ENCODE peak calls at places on chromosome 22, in nine cellular contexts. One of them, this sample, is unnamed.

GRCh38 chr22:42994917-42995562 is 19.9 kb downstream of the PACSIN2 start:
- DNase-seq in lower lobe of right lung: peak
- DNase-seq in upper lobe of right lung: no peak
- DNase-seq in AG04450: peak
- DNase-seq in lung: peak
- DNase-seq in body of pancreas: peak
- DNase-seq in fibroblast of lung: peak
- DNase-seq in transverse colon: peak
- DNase-seq in HCT116: no peak
- DNase-seq in this sample: peak

GRCh38 chr22:31618057-31618456 is 44.0 kb downstream of the PISD start:
- DNase-seq in body of pancreas: no peak
- DNase-seq in lower lobe of right lung: no peak
- DNase-seq in transverse colon: no peak
- DNase-seq in fibroblast of lung: no peak
- DNase-seq in AG04450: no peak
- DNase-seq in upper lobe of right lung: no peak
- DNase-seq in HCT116: no peak
- DNase-seq in lung: no peak
- DNase-seq in this sample: no peak

GRCh38 chr22:50626314-50626855 is 1.6 kb downstream of the ARSA start:
- DNase-seq in HCT116: no peak
- DNase-seq in AG04450: no peak
- DNase-seq in body of pancreas: no peak
- DNase-seq in upper lobe of right lung: peak
- DNase-seq in transverse colon: no peak
- DNase-seq in fibroblast of lung: no peak
- DNase-seq in lower lobe of right lung: no peak
- DNase-seq in lung: no peak
- DNase-seq in this sample: peak

GRCh38 chr22:43889366-43890253 is 2.2 kb downstream of the PNPLA5 start:
- DNase-seq in upper lobe of right lung: peak
- DNase-seq in HCT116: no peak
- DNase-seq in lower lobe of right lung: no peak
- DNase-seq in body of pancreas: no peak
- DNase-seq in fibroblast of lung: peak
- DNase-seq in transverse colon: no peak
- DNase-seq in AG04450: no peak
- DNase-seq in lung: no peak
- DNase-seq in this sample: no peak

GRCh38 chr22:21099578-21099977 is 53.8 kb downstream of the LRRC74B start:
- DNase-seq in body of pancreas: no peak
- DNase-seq in AG04450: no peak
- DNase-seq in fibroblast of lung: no peak
- DNase-seq in lung: no peak
- DNase-seq in lower lobe of right lung: no peak
- DNase-seq in transverse colon: no peak
- DNase-seq in HCT116: no peak
- DNase-seq in upper lobe of right lung: no peak
- DNase-seq in this sample: no peak

GRCh38 chr22:30422481-30423295 is 2.9 kb upstream of the MTFP1 start:
- DNase-seq in body of pancreas: peak
- DNase-seq in lung: peak
- DNase-seq in transverse colon: peak
- DNase-seq in upper lobe of right lung: peak
- DNase-seq in HCT116: peak
- DNase-seq in lower lobe of right lung: peak
- DNase-seq in AG04450: peak
- DNase-seq in fibroblast of lung: peak
- DNase-seq in this sample: peak

GRCh38 chr22:31300896-31301295 is 8.6 kb upstream of the PIK3IP1 start:
- DNase-seq in fibroblast of lung: no peak
- DNase-seq in upper lobe of right lung: no peak
- DNase-seq in transverse colon: no peak
- DNase-seq in lower lobe of right lung: no peak
- DNase-seq in body of pancreas: no peak
- DNase-seq in HCT116: no peak
- DNase-seq in lung: no peak
- DNase-seq in AG04450: no peak
- DNase-seq in this sample: no peak

GRCh38 chr22:18970180-18970947 is 34.3 kb upstream of the PRODH start:
- DNase-seq in lung: no peak
- DNase-seq in upper lobe of right lung: peak
- DNase-seq in transverse colon: no peak
- DNase-seq in AG04450: no peak
- DNase-seq in lower lobe of right lung: no peak
- DNase-seq in fibroblast of lung: no peak
- DNase-seq in HCT116: no peak
- DNase-seq in body of pancreas: peak
- DNase-seq in this sample: no peak

GRCh38 chr22:38881464-38881871 is 9.5 kb upstream of the CBX6 start:
- DNase-seq in lower lobe of right lung: no peak
- DNase-seq in transverse colon: peak
- DNase-seq in lung: peak
- DNase-seq in body of pancreas: peak
- DNase-seq in fibroblast of lung: peak
- DNase-seq in AG04450: peak
- DNase-seq in upper lobe of right lung: no peak
- DNase-seq in HCT116: no peak
- DNase-seq in this sample: peak

GRCh38 chr22:38882480-38882879 is 10.5 kb upstream of the CBX6 start:
- DNase-seq in body of pancreas: peak
- DNase-seq in HCT116: no peak
- DNase-seq in AG04450: no peak
- DNase-seq in upper lobe of right lung: no peak
- DNase-seq in lung: no peak
- DNase-seq in lower lobe of right lung: no peak
- DNase-seq in fibroblast of lung: peak
- DNase-seq in transverse colon: no peak
- DNase-seq in this sample: no peak

GRCh38 chr22:38879961-38880360 is 7.9 kb upstream of the CBX6 start:
- DNase-seq in lower lobe of right lung: no peak
- DNase-seq in transverse colon: no peak
- DNase-seq in body of pancreas: no peak
- DNase-seq in upper lobe of right lung: no peak
- DNase-seq in fibroblast of lung: no peak
- DNase-seq in HCT116: no peak
- DNase-seq in lung: no peak
- DNase-seq in AG04450: no peak
- DNase-seq in this sample: no peak

GRCh38 chr22:38881997-38882396 is 10.0 kb upstream of the CBX6 start:
- DNase-seq in AG04450: no peak
- DNase-seq in body of pancreas: no peak
- DNase-seq in lower lobe of right lung: no peak
- DNase-seq in HCT116: no peak
- DNase-seq in transverse colon: no peak
- DNase-seq in lung: no peak
- DNase-seq in upper lobe of right lung: no peak
- DNase-seq in fibroblast of lung: no peak
- DNase-seq in this sample: no peak

DNA sequence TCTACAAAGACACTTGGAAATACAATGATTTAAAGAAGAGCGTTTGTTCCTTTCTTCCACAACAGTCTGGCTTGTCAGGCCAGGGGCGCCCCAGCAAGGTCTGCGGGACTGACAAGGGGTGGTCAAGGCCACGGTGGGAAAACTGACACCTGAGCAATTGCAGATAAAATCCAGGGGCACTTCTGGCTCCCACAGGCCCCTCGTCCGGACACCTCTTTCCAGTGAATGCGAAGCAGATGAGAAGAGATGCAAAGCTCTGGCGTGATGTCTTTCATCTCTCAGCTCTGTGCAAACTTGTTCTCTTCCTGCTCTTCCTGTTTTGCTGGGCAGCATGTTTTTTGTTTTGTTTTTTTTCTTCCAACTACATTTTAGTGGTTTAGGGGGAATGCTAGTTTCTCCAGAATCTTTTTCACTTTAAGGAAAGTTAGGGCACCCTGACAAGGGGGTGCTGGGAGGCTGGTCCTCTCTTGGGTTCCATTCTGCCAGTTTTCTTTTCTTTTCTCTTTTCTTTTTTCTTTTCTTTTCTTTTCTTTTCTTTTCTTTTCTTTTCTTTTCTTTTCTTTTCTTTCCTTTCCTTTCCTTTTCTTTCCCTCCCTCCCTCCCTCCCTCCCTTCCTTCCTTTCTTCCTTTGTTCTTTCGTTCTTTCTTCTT is 11.1 kb upstream of the CBX6 start:
- DNase-seq in body of pancreas: peak
- DNase-seq in transverse colon: no peak
- DNase-seq in HCT116: no peak
- DNase-seq in lung: no peak
- DNase-seq in upper lobe of right lung: peak
- DNase-seq in AG04450: no peak
- DNase-seq in lower lobe of right lung: no peak
- DNase-seq in fibroblast of lung: no peak
- DNase-seq in this sample: no peak
- H3K27ac ChIP-seq in body of pancreas: peak
- H3K27ac ChIP-seq in transverse colon: peak
- H3K27ac ChIP-seq in HCT116: no peak
- H3K27ac ChIP-seq in lung: no peak
- H3K27ac ChIP-seq in upper lobe of right lung: no peak
- H3K27ac ChIP-seq in AG04450: no peak
- H3K27ac ChIP-seq in lower lobe of right lung: peak
- H3K27ac ChIP-seq in fibroblast of lung: no peak
- H3K27ac ChIP-seq in this sample: peak

GRCh38 chr22:29215012-29215860 is 9.5 kb downstream of the EMID1 start:
- DNase-seq in upper lobe of right lung: no peak
- DNase-seq in HCT116: no peak
- DNase-seq in lung: no peak
- DNase-seq in transverse colon: no peak
- DNase-seq in AG04450: no peak
- DNase-seq in lower lobe of right lung: no peak
- DNase-seq in body of pancreas: no peak
- DNase-seq in fibroblast of lung: no peak
- DNase-seq in this sample: no peak

GRCh38 chr22:29217827-29218757 is 12.4 kb downstream of the EMID1 start:
- DNase-seq in fibroblast of lung: no peak
- DNase-seq in HCT116: no peak
- DNase-seq in transverse colon: no peak
- DNase-seq in AG04450: no peak
- DNase-seq in lung: no peak
- DNase-seq in upper lobe of right lung: no peak
- DNase-seq in body of pancreas: no peak
- DNase-seq in lower lobe of right lung: no peak
- DNase-seq in this sample: no peak

GRCh38 chr22:29216011-29216872 is 10.5 kb downstream of the EMID1 start:
- DNase-seq in AG04450: no peak
- DNase-seq in lung: no peak
- DNase-seq in fibroblast of lung: no peak
- DNase-seq in transverse colon: no peak
- DNase-seq in upper lobe of right lung: no peak
- DNase-seq in lower lobe of right lung: no peak
- DNase-seq in body of pancreas: no peak
- DNase-seq in HCT116: no peak
- DNase-seq in this sample: no peak

GRCh38 chr22:29218758-29219408 is 13.2 kb downstream of the EMID1 start:
- DNase-seq in HCT116: no peak
- DNase-seq in transverse colon: no peak
- DNase-seq in lower lobe of right lung: no peak
- DNase-seq in body of pancreas: no peak
- DNase-seq in lung: no peak
- DNase-seq in fibroblast of lung: no peak
- DNase-seq in upper lobe of right lung: no peak
- DNase-seq in AG04450: no peak
- DNase-seq in this sample: no peak

GRCh38 chr22:29216873-29217666 is 11.4 kb downstream of the EMID1 start:
- DNase-seq in HCT116: no peak
- DNase-seq in lung: no peak
- DNase-seq in AG04450: peak
- DNase-seq in lower lobe of right lung: no peak
- DNase-seq in fibroblast of lung: no peak
- DNase-seq in body of pancreas: peak
- DNase-seq in transverse colon: no peak
- DNase-seq in upper lobe of right lung: no peak
- DNase-seq in this sample: no peak
- H3K27ac ChIP-seq in HCT116: no peak
- H3K27ac ChIP-seq in lung: no peak
- H3K27ac ChIP-seq in AG04450: no peak
- H3K27ac ChIP-seq in lower lobe of right lung: no peak
- H3K27ac ChIP-seq in fibroblast of lung: no peak
- H3K27ac ChIP-seq in body of pancreas: peak
- H3K27ac ChIP-seq in transverse colon: no peak
- H3K27ac ChIP-seq in upper lobe of right lung: peak
- H3K27ac ChIP-seq in this sample: no peak

GRCh38 chr22:27151407-27151806 is 494.0 kb downstream of the MIAT start:
- DNase-seq in fibroblast of lung: no peak
- DNase-seq in lung: no peak
- DNase-seq in AG04450: no peak
- DNase-seq in lower lobe of right lung: no peak
- DNase-seq in HCT116: no peak
- DNase-seq in upper lobe of right lung: no peak
- DNase-seq in transverse colon: no peak
- DNase-seq in body of pancreas: no peak
- DNase-seq in this sample: no peak

GRCh38 chr22:27148886-27149470 is 491.6 kb downstream of the MIAT start:
- DNase-seq in body of pancreas: no peak
- DNase-seq in fibroblast of lung: no peak
- DNase-seq in transverse colon: no peak
- DNase-seq in lung: no peak
- DNase-seq in AG04450: no peak
- DNase-seq in upper lobe of right lung: no peak
- DNase-seq in lower lobe of right lung: no peak
- DNase-seq in HCT116: no peak
- DNase-seq in this sample: no peak

GRCh38 chr22:27148025-27148424 is 490.6 kb downstream of the MIAT start:
- DNase-seq in body of pancreas: no peak
- DNase-seq in HCT116: no peak
- DNase-seq in AG04450: no peak
- DNase-seq in lung: no peak
- DNase-seq in lower lobe of right lung: no peak
- DNase-seq in fibroblast of lung: no peak
- DNase-seq in upper lobe of right lung: no peak
- DNase-seq in transverse colon: no peak
- DNase-seq in this sample: no peak

GRCh38 chr22:27150530-27150909 is 493.1 kb downstream of the MIAT start:
- DNase-seq in HCT116: no peak
- DNase-seq in fibroblast of lung: no peak
- DNase-seq in lower lobe of right lung: no peak
- DNase-seq in body of pancreas: no peak
- DNase-seq in lung: no peak
- DNase-seq in AG04450: no peak
- DNase-seq in transverse colon: no peak
- DNase-seq in upper lobe of right lung: no peak
- DNase-seq in this sample: no peak

DNA sequence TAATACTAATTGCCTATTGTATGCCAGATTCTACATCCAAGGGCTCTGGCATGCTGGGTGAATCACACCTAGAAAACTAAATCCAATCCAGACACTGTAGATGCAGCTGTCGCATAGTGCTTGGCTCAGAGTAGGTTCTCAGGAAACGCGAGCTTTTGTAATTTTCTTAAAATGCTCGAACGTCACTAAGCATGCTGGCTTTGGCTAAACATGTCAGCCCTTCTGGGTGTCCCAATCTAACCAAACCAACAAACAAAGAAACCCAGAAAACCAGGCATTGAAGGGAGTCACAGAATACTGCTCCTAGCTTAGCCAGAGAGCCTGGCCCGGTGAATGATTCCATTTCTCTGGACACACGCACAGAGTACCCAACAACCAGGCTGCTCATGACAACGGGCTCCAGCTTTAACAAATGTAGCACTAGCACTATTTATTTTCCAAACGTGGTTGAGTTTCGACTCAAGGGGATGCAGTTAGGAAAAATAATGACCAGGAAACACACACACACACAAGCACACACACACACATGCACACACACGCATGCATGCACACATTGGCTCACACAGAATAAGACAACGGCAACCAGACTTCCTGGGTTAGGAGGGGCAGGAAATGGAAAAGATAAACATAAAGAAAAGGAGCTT is 492.6 kb downstream of the MIAT start:
- DNase-seq in lung: no peak
- DNase-seq in body of pancreas: no peak
- DNase-seq in HCT116: no peak
- DNase-seq in upper lobe of right lung: no peak
- DNase-seq in lower lobe of right lung: no peak
- DNase-seq in AG04450: no peak
- DNase-seq in transverse colon: no peak
- DNase-seq in fibroblast of lung: no peak
- DNase-seq in this sample: no peak
- H3K27ac ChIP-seq in lung: no peak
- H3K27ac ChIP-seq in body of pancreas: no peak
- H3K27ac ChIP-seq in HCT116: no peak
- H3K27ac ChIP-seq in upper lobe of right lung: no peak
- H3K27ac ChIP-seq in lower lobe of right lung: no peak
- H3K27ac ChIP-seq in AG04450: no peak
- H3K27ac ChIP-seq in transverse colon: no peak
- H3K27ac ChIP-seq in fibroblast of lung: no peak
- H3K27ac ChIP-seq in this sample: no peak

GRCh38 chr22:20025401-20026203 is 4.7 kb downstream of the TANGO2 start:
- DNase-seq in body of pancreas: no peak
- DNase-seq in lung: no peak
- DNase-seq in HCT116: no peak
- DNase-seq in transverse colon: no peak
- DNase-seq in lower lobe of right lung: no peak
- DNase-seq in upper lobe of right lung: no peak
- DNase-seq in AG04450: no peak
- DNase-seq in fibroblast of lung: no peak
- DNase-seq in this sample: no peak
- H3K27ac ChIP-seq in body of pancreas: no peak
- H3K27ac ChIP-seq in lung: no peak
- H3K27ac ChIP-seq in HCT116: no peak
- H3K27ac ChIP-seq in transverse colon: no peak
- H3K27ac ChIP-seq in lower lobe of right lung: no peak
- H3K27ac ChIP-seq in upper lobe of right lung: no peak
- H3K27ac ChIP-seq in AG04450: no peak
- H3K27ac ChIP-seq in fibroblast of lung: no peak
- H3K27ac ChIP-seq in this sample: no peak

This sample was measured in stomach.